ENCODE peak calls at places on chromosomes 6 and 20, in five cellular contexts. P is tibial nerve, D is progenitor cell of endocrine pancreas, X is HFFc6, O is body of pancreas. T is an unnamed sample.

GRCh38 chr6:143952386-143952785 is 55.7 kb downstream of the PLAGL1 start:
- DNase-seq in D (no peak), X (no peak), O (no peak), P (no peak), T (no peak)

GRCh38 chr6:132698608-132699007 is 15.2 kb downstream of the VNN1 start:
- DNase-seq in O (no peak), D (no peak), X (no peak), P (no peak), T (no peak)

GRCh38 chr6:52666523-52666922 is 4.4 kb upstream of the TMEM14A start:
- DNase-seq in O (no peak), D (no peak), X (no peak), P (no peak), T (no peak)

GRCh38 chr6:318265-318890 is 26.1 kb downstream of the DUSP22 start:
- DNase-seq in P (no peak), O (no peak), X (no peak), D (no peak), T (no peak)

GRCh38 chr20:61161649-61162210 is 90.3 kb upstream of the CDH4 start:
- DNase-seq in O (no peak), D (no peak), P (no peak), X (peak), T (no peak)

GRCh38 chr20:33370296-33370695 is 31.0 kb downstream of the CDK5RAP1 start:
- DNase-seq in P (no peak), O (no peak), X (no peak), D (no peak), T (no peak)

GRCh38 chr6:148085651-148086321 is 256.9 kb upstream of the SASH1 start:
- DNase-seq in X (no peak), D (no peak), P (no peak), O (no peak), T (no peak)

GRCh38 chr6:40558102-40558501 is 29.1 kb downstream of the LRFN2 start:
- DNase-seq in P (no peak), O (no peak), D (no peak), X (no peak), T (no peak)

GRCh38 chr6:16591681-16592549 is 169.3 kb downstream of the ATXN1 start:
- DNase-seq in P (no peak), O (no peak), D (no peak), X (no peak), T (no peak)

GRCh38 chr6:43078651-43079050 is 2.5 kb downstream of the PTK7 start:
- DNase-seq in X (peak), O (no peak), D (no peak), P (no peak), T (no peak)

GRCh38 chr6:112717401-112717800 is 370.3 kb downstream of the RFPL4B start:
- DNase-seq in X (no peak), D (no peak), O (no peak), P (no peak), T (no peak)

GRCh38 chr6:88165877-88166492 is at the start of gene CNR1:
- DNase-seq in O (peak), P (peak), D (peak), X (no peak), T (no peak)

GRCh38 chr6:168315626-168316025 is 4.0 kb downstream of the DACT2 start:
- DNase-seq in O (no peak), D (no peak), P (no peak), X (no peak), T (no peak)

GRCh38 chr6:90072501-90072900 is 178.2 kb downstream of the GJA10 start:
- DNase-seq in X (no peak), D (no peak), O (no peak), P (no peak), T (no peak)

GRCh38 chr20:11274137-11274536 is 600.3 kb upstream of the JAG1 start:
- DNase-seq in O (peak), D (no peak), P (no peak), X (peak), T (peak)

GRCh38 chr6:159077123-159077522 is 32.3 kb upstream of the TAGAP start:
- DNase-seq in P (no peak), D (no peak), X (no peak), O (no peak), T (no peak)

GRCh38 chr6:72623808-72624207 is 1.9 kb downstream of the KCNQ5 start:
- DNase-seq in X (no peak), O (no peak), P (no peak), D (no peak), T (no peak)

GRCh38 chr20:43508604-43509040 is 1.1 kb downstream of the L3MBTL1 start:
- DNase-seq in X (no peak), P (no peak), D (no peak), O (no peak), T (no peak)
- TF ChIP-seq CTCF in X (peak), P (no peak), D (peak), O (no peak), T (no peak)

GRCh38 chr20:38221041-38221589 is 39.4 kb downstream of the KIAA1755 start:
- DNase-seq in O (peak), X (peak), D (peak), P (peak), T (peak)

GRCh38 chr20:38222231-38222922 is 38.2 kb downstream of the KIAA1755 start:
- DNase-seq in O (peak), P (peak), X (peak), D (peak), T (peak)

GRCh38 chr20:38223743-38224100 is 36.8 kb downstream of the KIAA1755 start:
- DNase-seq in D (no peak), O (no peak), P (no peak), X (no peak), T (no peak)

GRCh38 chr20:38224534-38224933 is 36.0 kb downstream of the KIAA1755 start:
- DNase-seq in X (no peak), P (no peak), D (no peak), O (no peak), T (no peak)

DNA sequence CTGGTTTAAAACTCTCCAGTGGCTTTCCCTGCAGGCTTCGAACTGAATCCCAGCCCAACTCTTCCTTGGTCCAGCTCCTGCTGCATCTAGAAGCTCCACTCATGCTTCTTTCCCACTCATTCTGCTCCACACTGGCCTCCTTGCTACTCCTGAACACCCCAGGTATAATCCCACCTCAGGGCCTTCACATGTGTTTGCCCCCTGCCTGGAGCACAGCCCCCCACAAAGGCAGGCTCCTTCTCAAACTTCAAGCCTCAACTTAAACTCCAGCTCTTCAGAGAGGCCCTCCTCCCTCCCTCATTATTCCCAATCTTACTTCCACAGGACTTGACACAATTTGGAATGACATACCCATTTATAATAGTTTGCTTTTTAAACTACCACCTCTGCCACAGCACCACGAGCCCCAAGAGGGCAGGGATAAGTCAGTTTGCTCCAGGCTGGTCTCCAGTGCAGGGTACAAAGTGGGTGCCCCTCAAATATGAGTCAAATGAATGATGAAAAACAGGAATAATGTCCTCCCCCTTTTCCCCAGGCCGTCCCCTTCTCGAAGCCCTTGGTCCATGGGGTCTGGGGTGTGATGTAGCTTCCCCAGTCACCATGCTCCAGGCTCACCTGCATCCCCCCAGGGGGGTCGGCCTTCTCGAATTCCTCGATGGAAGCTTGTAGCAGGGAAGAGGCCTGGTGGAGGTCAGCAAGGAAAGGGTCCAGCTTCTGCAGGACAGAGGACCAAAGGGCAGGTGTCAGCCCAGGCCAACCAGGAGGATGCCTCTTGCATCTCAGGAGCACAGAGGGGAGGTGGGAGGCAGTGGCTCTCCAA is 37.4 kb downstream of the KIAA1755 start:
- DNase-seq in X (no peak), P (no peak), O (no peak), D (no peak), T (no peak)
- TF ChIP-seq CTCF in X (peak), P (no peak), O (no peak), D (no peak), T (no peak)

GRCh38 chr6:3825331-3825831 is 23.8 kb upstream of the FAM50B start:
- DNase-seq in P (no peak), O (peak), D (no peak), X (peak), T (no peak)
- TF ChIP-seq CTCF in P (peak), O (no peak), D (peak), X (peak), T (no peak)

DNA sequence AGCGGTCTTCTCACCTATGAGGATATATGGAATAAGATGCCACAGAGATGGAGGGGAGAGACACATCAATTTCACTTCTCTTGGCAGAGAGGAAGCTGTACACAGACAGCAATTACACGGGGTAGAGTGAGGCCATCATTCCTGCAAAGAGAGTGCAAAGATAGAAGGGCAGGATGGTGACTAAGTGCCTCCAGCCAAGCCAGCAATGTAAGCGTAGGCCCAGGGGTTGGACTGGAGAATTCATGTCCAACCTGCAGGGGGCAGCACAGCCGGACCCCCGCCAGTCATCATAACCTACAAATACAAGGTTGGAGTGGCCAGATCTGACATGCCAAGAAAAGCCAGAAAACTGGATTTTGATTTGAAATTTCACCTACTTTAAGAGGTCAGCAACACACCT is 56.3 kb downstream of the NRN1 start:
- DNase-seq in O (no peak), P (no peak), D (no peak), X (no peak), T (no peak)
- TF ChIP-seq CTCF in O (peak), P (peak), D (peak), X (peak), T (peak)

GRCh38 chr6:84549912-84550311 is 214.5 kb downstream of the TBX18 start:
- DNase-seq in X (no peak), D (no peak), O (no peak), P (no peak), T (no peak)
- TF ChIP-seq CTCF in X (peak), D (peak), O (no peak), P (no peak), T (no peak)